ENCODE peak calls at places on chromosomes 13 and 19, in nine cellular contexts. M is stimulated activated CD4-positive, alpha-beta T cell treated with anti-CD3 and anti-CD28 coated beads, TNF-alpha, amount 100 ng/mL, for 48 hours; Z is neuronal stem cell; N is activated CD8-positive, alpha-beta memory T cell treated with anti-CD3 and anti-CD28 coated beads for 4 hours; W is ureter; O is HFFc6; K is NB4; E is stimulated activated CD8-positive, alpha-beta memory T cell treated with anti-CD3 and anti-CD28 coated beads, Interleukin-2, amount 100 ng/mL, for 48 hours; A is frontal cortex. U is an unnamed sample.

GRCh38 chr19:42092350-42092749 is 16.4 kb downstream of the ZNF574 start:
- DNase-seq in M (no peak), Z (no peak), N (no peak), W (no peak), O (no peak), K (peak; percentile 46), E (peak; percentile 26), A (no peak), U (peak; percentile 95)

GRCh38 chr19:18173572-18174294 is at the start of gene IFI30:
- DNase-seq in M (no peak), Z (no peak), N (no peak), W (peak; percentile 87), O (no peak), K (peak; percentile 54), E (peak; percentile 53), A (peak; percentile 53), U (peak; percentile 93)

GRCh38 chr19:51372649-51373504 is at the start of gene NKG7:
- DNase-seq in M (peak; percentile 82), Z (no peak), N (peak; percentile 89), W (no peak), O (no peak), K (peak; percentile 99), E (peak; percentile 82), A (no peak), U (no peak)

GRCh38 chr13:29847501-29847983 is 2.9 kb downstream of the UBL3 start:
- DNase-seq in M (no peak), Z (no peak), N (no peak), W (no peak), O (peak; percentile 56), K (peak; percentile 24), E (no peak), A (peak; percentile 12), U (peak; percentile 65)

GRCh38 chr13:39054112-39054511 is 15.9 kb downstream of the NHLRC3 start:
- DNase-seq in M (no peak), Z (no peak), N (no peak), W (no peak), O (no peak), K (no peak), E (no peak), A (no peak), U (no peak)

GRCh38 chr19:2782357-2782935 is 627 bp downstream of the SGTA start:
- DNase-seq in M (no peak), Z (peak; percentile 14), N (no peak), W (no peak), O (no peak), K (peak; percentile 22), E (no peak), A (no peak), U (peak; percentile 44)

GRCh38 chr13:30172593-30173300 is 134.6 kb downstream of the KATNAL1 start:
- DNase-seq in M (no peak), Z (no peak), N (no peak), W (no peak), O (peak; percentile 25), K (peak; percentile 65), E (no peak), A (no peak), U (no peak)

GRCh38 chr13:108087813-108088212 is 127.5 kb downstream of the LIG4 start:
- DNase-seq in M (no peak), Z (no peak), N (no peak), W (no peak), O (no peak), K (no peak), E (no peak), A (no peak), U (no peak)

GRCh38 chr13:38662362-38662761 is 24.5 kb upstream of the FREM2 start:
- DNase-seq in M (no peak), Z (no peak), N (no peak), W (no peak), O (no peak), K (no peak), E (no peak), A (no peak), U (no peak)

GRCh38 chr13:22232186-22232585 is 561.3 kb downstream of the FGF9 start:
- DNase-seq in M (no peak), Z (no peak), N (no peak), W (no peak), O (no peak), K (no peak), E (no peak), A (no peak), U (peak; percentile 10)